ENCODE peak calls at places on chromosomes 13 and 19, in four cellular contexts. One of them, this sample, is unnamed.

GRCh38 chr13:62626771-62627170 is 1211.1 kb upstream of the PCDH20 start:
- DNase-seq in HepG2: peak
- DNase-seq in K562: no peak
- DNase-seq in GM12878: no peak
- DNase-seq in this sample: peak

GRCh38 chr19:6678690-6679109 is 8.7 kb upstream of the TNFSF14 start:
- DNase-seq in HepG2: no peak
- DNase-seq in K562: no peak
- DNase-seq in GM12878: no peak
- DNase-seq in this sample: no peak

GRCh38 chr19:12788682-12789097 is 2.6 kb upstream of the JUNB start:
- DNase-seq in HepG2: peak
- DNase-seq in K562: no peak
- DNase-seq in GM12878: peak
- DNase-seq in this sample: no peak

GRCh38 chr13:94382520-94382919 is 97.0 kb downstream of the DCT start:
- DNase-seq in HepG2: no peak
- DNase-seq in K562: no peak
- DNase-seq in GM12878: no peak
- DNase-seq in this sample: no peak

GRCh38 chr13:30334663-30335386 is 27.5 kb upstream of the KATNAL1 start:
- DNase-seq in HepG2: peak
- DNase-seq in K562: peak
- DNase-seq in GM12878: no peak
- DNase-seq in this sample: no peak

GRCh38 chr19:48962029-48962848 is 2.9 kb upstream of the FTL start:
- DNase-seq in HepG2: peak
- DNase-seq in K562: peak
- DNase-seq in GM12878: no peak
- DNase-seq in this sample: no peak

GRCh38 chr13:92677571-92677970 is 549.0 kb upstream of the GPC6 start:
- DNase-seq in HepG2: no peak
- DNase-seq in K562: no peak
- DNase-seq in GM12878: no peak
- DNase-seq in this sample: no peak

GRCh38 chr19:35431147-35431807 is 16.8 kb upstream of the FFAR2 start:
- DNase-seq in HepG2: no peak
- DNase-seq in K562: no peak
- DNase-seq in GM12878: no peak
- DNase-seq in this sample: no peak

GRCh38 chr19:45764487-45764886 is 4.6 kb downstream of the SIX5 start:
- DNase-seq in HepG2: no peak
- DNase-seq in K562: no peak
- DNase-seq in GM12878: no peak
- DNase-seq in this sample: peak

GRCh38 chr13:27053902-27054595 is 117.6 kb downstream of the USP12 start:
- DNase-seq in HepG2: no peak
- DNase-seq in K562: no peak
- DNase-seq in GM12878: no peak
- DNase-seq in this sample: no peak

GRCh38 chr19:14354445-14354844 is 26.8 kb upstream of the ADGRE5 start:
- DNase-seq in HepG2: no peak
- DNase-seq in K562: peak
- DNase-seq in GM12878: no peak
- DNase-seq in this sample: no peak

GRCh38 chr13:49086711-49087110 is 111.0 kb downstream of the FNDC3A start:
- DNase-seq in HepG2: no peak
- DNase-seq in K562: no peak
- DNase-seq in GM12878: no peak
- DNase-seq in this sample: no peak

GRCh38 chr13:99972190-99972731 is 694 bp upstream of the ZIC5 start:
- DNase-seq in HepG2: no peak
- DNase-seq in K562: no peak
- DNase-seq in GM12878: no peak
- DNase-seq in this sample: no peak

GRCh38 chr19:13797870-13798269 is 2.6 kb downstream of the ZSWIM4 start:
- DNase-seq in HepG2: no peak
- DNase-seq in K562: no peak
- DNase-seq in GM12878: no peak
- DNase-seq in this sample: no peak

GRCh38 chr13:105847532-105848295 is 687.7 kb downstream of the EFNB2 start:
- DNase-seq in HepG2: no peak
- DNase-seq in K562: no peak
- DNase-seq in GM12878: no peak
- DNase-seq in this sample: no peak

GRCh38 chr19:53549354-53549753 is 11.4 kb downstream of the ZNF331 start:
- DNase-seq in HepG2: no peak
- DNase-seq in K562: no peak
- DNase-seq in GM12878: no peak
- DNase-seq in this sample: no peak

GRCh38 chr19:37470216-37470615 is 1.1 kb downstream of the ZNF570 start:
- DNase-seq in HepG2: no peak
- DNase-seq in K562: no peak
- DNase-seq in GM12878: no peak
- DNase-seq in this sample: no peak

GRCh38 chr19:42284066-42284501 is 15.0 kb downstream of the CIC start:
- DNase-seq in HepG2: no peak
- DNase-seq in K562: peak
- DNase-seq in GM12878: no peak
- DNase-seq in this sample: no peak

GRCh38 chr19:32219881-32220552 is 125.4 kb upstream of the ZNF507 start:
- DNase-seq in HepG2: no peak
- DNase-seq in K562: no peak
- DNase-seq in GM12878: no peak
- DNase-seq in this sample: no peak

GRCh38 chr19:14555918-14556661 is 15.8 kb downstream of the NDUFB7 start:
- DNase-seq in HepG2: no peak
- DNase-seq in K562: no peak
- DNase-seq in GM12878: no peak
- DNase-seq in this sample: no peak

DNA sequence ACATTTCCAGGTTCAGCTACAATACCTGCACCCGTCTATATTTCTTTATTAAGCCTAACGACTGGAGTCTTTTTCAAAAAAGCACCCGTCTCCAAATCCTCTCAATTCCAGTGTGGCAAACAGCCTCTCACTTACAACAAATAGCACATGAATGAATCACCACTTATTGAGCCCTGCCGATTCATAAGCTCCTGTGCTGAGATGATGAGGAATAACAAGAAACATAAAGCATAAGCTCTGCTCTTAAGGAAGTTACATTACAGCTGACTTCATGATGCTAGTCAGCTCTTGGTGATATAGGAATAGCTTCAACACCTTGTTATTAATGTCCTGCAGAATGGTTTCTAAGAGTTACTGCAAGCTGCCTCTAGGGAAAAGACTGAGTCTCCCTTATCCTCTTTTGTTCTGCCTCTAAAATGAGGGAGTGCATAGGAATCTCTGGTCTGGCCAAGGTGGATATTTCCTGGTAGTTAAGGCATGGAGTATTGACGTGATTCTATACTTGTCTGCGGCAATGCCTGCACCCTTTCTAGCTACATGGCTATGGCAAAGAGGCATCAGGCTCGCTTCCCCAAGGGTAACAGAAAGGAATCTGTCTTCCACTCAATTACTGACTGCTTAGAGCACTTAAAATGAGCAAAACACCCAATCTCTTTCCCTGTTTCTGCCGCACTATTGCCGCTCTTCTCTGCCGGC is 195.7 kb downstream of the KLF12 start:
- DNase-seq in HepG2: no peak
- DNase-seq in K562: no peak
- DNase-seq in GM12878: no peak
- DNase-seq in this sample: no peak
- TF ChIP-seq EZH2 in HepG2: no peak
- TF ChIP-seq EZH2 in K562: no peak
- TF ChIP-seq EZH2 in GM12878: no peak
- TF ChIP-seq EZH2 in this sample: no peak

GRCh38 chr13:32987462-32987861 is 28.8 kb upstream of the KL start:
- DNase-seq in HepG2: no peak
- DNase-seq in K562: no peak
- DNase-seq in GM12878: no peak
- DNase-seq in this sample: no peak

GRCh38 chr13:32986552-32986951 is 29.7 kb upstream of the KL start:
- DNase-seq in HepG2: no peak
- DNase-seq in K562: no peak
- DNase-seq in GM12878: no peak
- DNase-seq in this sample: no peak

GRCh38 chr13:32983058-32983457 is 33.2 kb upstream of the KL start:
- DNase-seq in HepG2: no peak
- DNase-seq in K562: no peak
- DNase-seq in GM12878: no peak
- DNase-seq in this sample: no peak

GRCh38 chr13:32988588-32989256 is 27.5 kb upstream of the KL start:
- DNase-seq in HepG2: no peak
- DNase-seq in K562: no peak
- DNase-seq in GM12878: no peak
- DNase-seq in this sample: no peak

GRCh38 chr13:32984857-32985626 is 31.2 kb upstream of the KL start:
- DNase-seq in HepG2: no peak
- DNase-seq in K562: no peak
- DNase-seq in GM12878: no peak
- DNase-seq in this sample: no peak
- TF ChIP-seq EP300 in HepG2: no peak
- TF ChIP-seq EP300 in K562: no peak
- TF ChIP-seq EP300 in GM12878: no peak
- TF ChIP-seq EP300 in this sample: no peak

DNA sequence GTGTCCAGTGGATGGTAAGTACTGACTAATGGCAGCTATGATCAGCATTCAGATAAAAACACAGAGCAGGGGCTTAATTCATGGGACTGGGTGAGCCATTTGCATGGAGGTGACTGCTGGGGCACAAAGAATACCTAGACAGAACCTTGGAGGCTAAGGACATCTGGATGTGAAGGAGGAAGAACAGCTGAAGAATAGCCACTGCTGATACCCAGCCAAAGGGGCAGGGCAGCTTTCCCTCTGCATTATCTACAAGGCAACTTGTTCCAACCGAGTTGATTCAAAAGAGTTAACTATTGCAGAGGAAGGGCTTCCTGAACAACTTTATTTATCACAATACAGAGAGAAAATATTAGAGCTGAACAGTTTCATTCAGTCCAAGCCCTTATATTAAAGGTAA is 13.1 kb upstream of the THSD1 start:
- DNase-seq in HepG2: no peak
- DNase-seq in K562: no peak
- DNase-seq in GM12878: no peak
- DNase-seq in this sample: no peak
- TF ChIP-seq EZH2 in HepG2: no peak
- TF ChIP-seq EZH2 in K562: no peak
- TF ChIP-seq EZH2 in GM12878: no peak
- TF ChIP-seq EZH2 in this sample: no peak

GRCh38 chr13:112975401-112975939 is 6.5 kb downstream of the MCF2L start:
- DNase-seq in HepG2: no peak
- DNase-seq in K562: no peak
- DNase-seq in GM12878: no peak
- DNase-seq in this sample: no peak
- TF ChIP-seq EP300 in HepG2: no peak
- TF ChIP-seq EP300 in K562: no peak
- TF ChIP-seq EP300 in GM12878: no peak
- TF ChIP-seq EP300 in this sample: no peak

GRCh38 chr19:7730286-7731217 is 1.4 kb downstream of the CLEC4G start:
- DNase-seq in HepG2: no peak
- DNase-seq in K562: no peak
- DNase-seq in GM12878: no peak
- DNase-seq in this sample: no peak
- TF ChIP-seq EZH2 in HepG2: no peak
- TF ChIP-seq EZH2 in K562: no peak
- TF ChIP-seq EZH2 in GM12878: no peak
- TF ChIP-seq EZH2 in this sample: peak

GRCh38 chr13:44853641-44854040 is 135.6 kb downstream of the NUFIP1 start:
- DNase-seq in HepG2: peak
- DNase-seq in K562: no peak
- DNase-seq in GM12878: no peak
- DNase-seq in this sample: no peak

GRCh38 chr13:44855860-44856259 is 133.4 kb downstream of the NUFIP1 start:
- DNase-seq in HepG2: no peak
- DNase-seq in K562: no peak
- DNase-seq in GM12878: no peak
- DNase-seq in this sample: no peak

GRCh38 chr13:44857061-44857460 is 132.2 kb downstream of the NUFIP1 start:
- DNase-seq in HepG2: no peak
- DNase-seq in K562: no peak
- DNase-seq in GM12878: no peak
- DNase-seq in this sample: no peak

GRCh38 chr13:44857736-44858135 is 131.5 kb downstream of the NUFIP1 start:
- DNase-seq in HepG2: no peak
- DNase-seq in K562: no peak
- DNase-seq in GM12878: no peak
- DNase-seq in this sample: no peak

DNA sequence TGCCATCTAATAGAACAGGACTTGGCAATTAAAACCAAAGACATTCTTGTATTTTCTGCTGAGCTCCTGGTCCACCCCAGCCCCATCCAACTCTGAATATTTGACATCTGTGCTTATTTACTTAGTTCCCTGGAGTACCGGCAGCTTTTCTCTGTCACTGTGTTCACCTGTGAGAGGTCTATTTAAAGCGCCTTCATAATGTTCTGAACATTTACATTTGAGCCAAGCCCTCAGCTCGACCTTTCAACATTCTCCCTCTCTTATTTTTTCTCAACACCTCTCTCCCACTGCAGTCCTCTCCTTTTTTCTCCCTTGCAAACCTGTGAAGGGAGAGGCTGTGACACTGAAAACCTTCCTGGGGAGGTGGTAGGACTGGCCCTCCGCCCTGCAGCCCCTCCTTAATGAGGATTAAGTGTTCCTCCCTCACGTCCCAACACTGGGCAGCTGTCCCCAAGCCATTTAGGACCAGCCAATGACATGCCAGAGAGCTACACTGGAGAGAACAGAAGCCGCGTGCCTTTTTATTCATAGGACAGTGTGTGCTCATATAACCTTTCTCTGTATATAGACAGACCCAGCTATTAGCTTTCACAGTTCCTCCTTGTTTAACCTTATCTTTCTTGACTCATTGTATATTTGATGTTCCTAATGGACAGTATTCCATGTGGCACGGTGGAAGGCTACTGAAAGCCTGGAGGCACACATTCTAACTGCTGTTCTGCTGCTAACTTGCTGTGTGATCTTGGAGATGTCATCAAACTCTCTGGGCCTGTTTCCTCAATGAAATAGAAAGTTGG is 134.8 kb downstream of the NUFIP1 start:
- DNase-seq in HepG2: peak
- DNase-seq in K562: no peak
- DNase-seq in GM12878: no peak
- DNase-seq in this sample: no peak
- TF ChIP-seq EP300 in HepG2: no peak
- TF ChIP-seq EP300 in K562: no peak
- TF ChIP-seq EP300 in GM12878: no peak
- TF ChIP-seq EP300 in this sample: no peak

DNA sequence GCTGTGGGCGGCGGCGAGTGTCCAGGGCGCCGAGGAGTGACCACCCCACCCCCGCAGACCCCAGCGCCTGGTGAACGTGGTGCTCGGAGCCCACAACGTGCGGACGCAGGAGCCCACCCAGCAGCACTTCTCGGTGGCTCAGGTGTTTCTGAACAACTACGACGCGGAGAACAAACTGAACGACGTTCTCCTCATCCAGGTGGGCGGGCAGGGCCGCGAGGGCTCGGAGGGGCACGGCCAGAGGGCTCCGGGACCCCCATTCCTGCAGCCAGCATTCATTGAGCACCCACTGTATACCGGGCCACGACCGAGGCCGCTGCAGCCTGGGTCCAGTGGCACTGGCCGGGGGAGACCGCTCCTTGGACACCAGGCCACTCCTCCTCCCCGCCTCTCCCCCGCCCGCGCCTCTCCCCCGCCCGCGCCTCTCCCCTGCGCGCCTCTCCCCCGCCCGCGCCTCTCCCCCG is 3.1 kb downstream of the PRTN3 start:
- DNase-seq in HepG2: no peak
- DNase-seq in K562: peak
- DNase-seq in GM12878: no peak
- DNase-seq in this sample: no peak
- TF ChIP-seq EZH2 in HepG2: no peak
- TF ChIP-seq EZH2 in K562: no peak
- TF ChIP-seq EZH2 in GM12878: no peak
- TF ChIP-seq EZH2 in this sample: no peak

This sample was measured in H1.